ENCODE peak calls at places on chromosomes 1 and 21, in seven cellular contexts. Z, L, A, B, P, O and I are unnamed samples.

GRCh38 chr1:37890378-37891014 is 31.1 kb upstream of the MTF1 start:
- DNase-seq in B (no peak), Z (no peak), L (peak), A (peak), P (peak), O (no peak), I (no peak)

GRCh38 chr1:35646043-35646442 is 4.7 kb upstream of the PSMB2 start:
- DNase-seq in L (no peak), A (no peak), O (no peak), P (no peak), B (no peak), Z (no peak), I (no peak)

GRCh38 chr1:50703240-50703639 is 256.8 kb downstream of the FAF1 start:
- DNase-seq in L (no peak), O (no peak), A (no peak), Z (no peak), P (no peak), B (no peak), I (no peak)

GRCh38 chr1:62082456-62083363 is 111.9 kb upstream of the L1TD1 start:
- DNase-seq in Z (no peak), O (peak), P (peak), L (peak), A (peak), B (peak), I (peak)

GRCh38 chr21:34968414-34969333 is 80.4 kb downstream of the RUNX1 start:
- DNase-seq in Z (no peak), O (no peak), B (no peak), P (no peak), L (no peak), A (no peak), I (no peak)

GRCh38 chr21:45414396-45415187 is 9.6 kb downstream of the COL18A1 start:
- DNase-seq in Z (no peak), O (no peak), B (no peak), P (no peak), A (no peak), L (no peak), I (no peak)

GRCh38 chr1:219304227-219305226 is 130.8 kb downstream of the LYPLAL1 start:
- DNase-seq in P (peak), L (no peak), Z (no peak), O (no peak), B (no peak), A (no peak), I (no peak)

GRCh38 chr1:211642870-211643269 is 32.6 kb downstream of the NEK2 start:
- DNase-seq in P (no peak), Z (no peak), O (no peak), L (no peak), B (no peak), A (no peak), I (no peak)

GRCh38 chr1:202266061-202266765 is 72.6 kb downstream of the LGR6 start:
- DNase-seq in A (no peak), P (no peak), O (no peak), B (no peak), Z (no peak), L (no peak), I (no peak)

GRCh38 chr1:225467193-225468020 is 39.6 kb upstream of the LBR start:
- DNase-seq in O (peak), P (no peak), Z (peak), A (no peak), L (no peak), B (no peak), I (peak)

GRCh38 chr1:21567241-21568005 is 58.2 kb downstream of the ALPL start:
- DNase-seq in A (no peak), O (no peak), P (peak), L (no peak), Z (no peak), B (no peak), I (no peak)

GRCh38 chr1:113534875-113535274 is 144.6 kb downstream of the MAGI3 start:
- DNase-seq in B (no peak), Z (no peak), L (no peak), A (no peak), P (peak), O (no peak), I (no peak)

GRCh38 chr1:41382531-41383090 is 21.4 kb downstream of the FOXO6 start:
- DNase-seq in O (no peak), P (no peak), A (peak), Z (no peak), L (no peak), B (no peak), I (no peak)

GRCh38 chr1:221100196-221100950 is 221.1 kb downstream of the HLX start:
- DNase-seq in O (peak), B (no peak), Z (no peak), L (peak), A (no peak), P (peak), I (no peak)

GRCh38 chr1:201282931-201283829 is at the start of gene PKP1:
- DNase-seq in P (peak), Z (no peak), L (no peak), B (peak), O (no peak), A (no peak), I (peak)

GRCh38 chr1:26418865-26419349 is 8.3 kb downstream of the LIN28A start:
- DNase-seq in O (no peak), B (no peak), P (no peak), Z (no peak), L (no peak), A (no peak), I (no peak)

GRCh38 chr1:7298749-7299151 is 472.3 kb upstream of the VAMP3 start:
- DNase-seq in L (no peak), A (no peak), B (no peak), P (peak), Z (no peak), O (no peak), I (no peak)

GRCh38 chr1:234944439-234945369 is 183.9 kb downstream of the TOMM20 start:
- DNase-seq in O (no peak), P (no peak), A (no peak), Z (no peak), B (no peak), L (no peak), I (no peak)

GRCh38 chr1:27342778-27343638 is 1.2 kb downstream of the SYTL1 start:
- DNase-seq in B (peak), L (no peak), P (no peak), Z (peak), O (peak), A (no peak), I (peak)

GRCh38 chr21:33643658-33644311 is 1.5 kb downstream of the ITSN1 start:
- DNase-seq in A (no peak), O (peak), L (no peak), B (no peak), P (no peak), Z (no peak), I (no peak)

GRCh38 chr1:24999426-24999825 is 69.3 kb upstream of the RUNX3 start:
- DNase-seq in L (no peak), O (no peak), B (no peak), Z (no peak), P (no peak), A (no peak), I (no peak)

GRCh38 chr1:180254496-180254819 is 24.4 kb downstream of the LHX4 start:
- DNase-seq in O (no peak), Z (no peak), A (no peak), P (no peak), L (no peak), B (no peak), I (no peak)

GRCh38 chr21:46158666-46159300 is 3.4 kb upstream of the FTCD start:
- DNase-seq in O (no peak), B (no peak), L (no peak), P (no peak), A (no peak), Z (no peak), I (no peak)

GRCh38 chr1:155176544-155177071 is 3.0 kb downstream of the TRIM46 start:
- DNase-seq in B (peak), L (peak), A (peak), O (peak), P (peak), Z (peak), I (peak)

GRCh38 chr1:33893147-33893830 is 29.4 kb downstream of the HMGB4 start:
- DNase-seq in Z (no peak), P (peak), A (no peak), L (no peak), B (no peak), O (peak), I (no peak)

GRCh38 chr1:212219679-212220463 is 65.3 kb upstream of the PPP2R5A start:
- DNase-seq in P (peak), Z (no peak), O (no peak), L (no peak), A (no peak), B (no peak), I (no peak)

GRCh38 chr1:64545118-64545916 is 75.4 kb downstream of the CACHD1 start:
- DNase-seq in A (no peak), Z (peak), B (no peak), P (no peak), L (no peak), O (no peak), I (peak)